ENCODE peak calls at places on chromosomes 11 and 22, in four cellular contexts. I is NCI-H1092 treated with DMSO at 0.1 percent for 48 hours; B is sciatic nerve; H is activated naive CD8-positive, alpha-beta T cell treated with anti-CD3 and anti-CD28 coated beads, Interleukin-2, amount 50 U/mL, for 16 hours. G is an unnamed sample.

GRCh38 chr22:17007852-17008731 is at the start of gene GAB4:
- DNase-seq in I (no peak), B (peak; percentile 52), H (no peak), G (no peak)

GRCh38 chr11:27187848-27188621 is 147.4 kb downstream of the BBOX1 start:
- DNase-seq in I (no peak), B (no peak), H (no peak), G (no peak)

GRCh38 chr11:113528982-113529381 is 53.8 kb upstream of the DRD2 start:
- DNase-seq in I (no peak), B (no peak), H (no peak), G (no peak)

GRCh38 chr11:45150301-45150700 is 3.9 kb downstream of the PRDM11 start:
- DNase-seq in I (no peak), B (no peak), H (no peak), G (no peak)

GRCh38 chr11:61273151-61274078 is 21.7 kb downstream of the VWCE start:
- DNase-seq in I (peak; percentile 46), B (no peak), H (no peak), G (no peak)

GRCh38 chr22:49913026-49913425 is 5.2 kb downstream of the ALG12 start:
- DNase-seq in I (no peak), B (no peak), H (no peak), G (no peak)

GRCh38 chr22:43861529-43861928 is 784 bp downstream of the SULT4A1 start:
- DNase-seq in I (no peak), B (peak; percentile 38), H (no peak), G (peak; percentile 7)

GRCh38 chr22:50698546-50698945 is 25.9 kb downstream of the SHANK3 start:
- DNase-seq in I (no peak), B (peak; percentile 57), H (no peak), G (no peak)

GRCh38 chr22:42202669-42203068 is 67.8 kb downstream of the TCF20 start:
- DNase-seq in I (no peak), B (no peak), H (no peak), G (no peak)

GRCh38 chr11:3147257-3147619 is 17.9 kb downstream of the OSBPL5 start:
- DNase-seq in I (no peak), B (no peak), H (no peak), G (no peak)

G was measured in NCI-H2171 treated with DMSO at 0.1 percent for 48 hours.